ENCODE peak calls at places on chromosome 14, in nine cellular contexts. One of them, this sample, is unnamed.
A peak's percentile ranks its signal among the peaks of the same experiment; 100 is the strongest.

GRCh38 chr14:104202259-104203070 is 64.1 kb downstream of the KIF26A start:
- DNase-seq in right atrium auricular region: no peak
- DNase-seq in cardiac muscle cell: no peak
- DNase-seq in ascending aorta: no peak
- DNase-seq in IMR-90: no peak
- DNase-seq in aorta: no peak
- DNase-seq in CD8-positive, alpha-beta T cell: no peak
- DNase-seq in colonic mucosa: no peak
- DNase-seq in GM23248: no peak
- DNase-seq in this sample: no peak

GRCh38 chr14:75905505-75905904 is 76.3 kb downstream of the TGFB3 start:
- DNase-seq in right atrium auricular region: peak; percentile 79
- DNase-seq in cardiac muscle cell: peak; percentile 72
- DNase-seq in ascending aorta: peak; percentile 70
- DNase-seq in IMR-90: peak; percentile 53
- DNase-seq in aorta: peak; percentile 83
- DNase-seq in CD8-positive, alpha-beta T cell: no peak
- DNase-seq in colonic mucosa: peak; percentile 42
- DNase-seq in GM23248: no peak
- DNase-seq in this sample: no peak

GRCh38 chr14:94483729-94484275 is 7.8 kb upstream of the SERPINA9 start:
- DNase-seq in right atrium auricular region: no peak
- DNase-seq in cardiac muscle cell: no peak
- DNase-seq in ascending aorta: no peak
- DNase-seq in IMR-90: peak; percentile 56
- DNase-seq in aorta: no peak
- DNase-seq in CD8-positive, alpha-beta T cell: no peak
- DNase-seq in colonic mucosa: no peak
- DNase-seq in GM23248: peak; percentile 62
- DNase-seq in this sample: no peak

GRCh38 chr14:50230601-50231474 is 540 bp downstream of the SOS2 start:
- DNase-seq in right atrium auricular region: peak; percentile 66
- DNase-seq in cardiac muscle cell: peak; percentile 73
- DNase-seq in ascending aorta: peak; percentile 77
- DNase-seq in IMR-90: peak; percentile 59
- DNase-seq in aorta: peak; percentile 77
- DNase-seq in CD8-positive, alpha-beta T cell: peak; percentile 28
- DNase-seq in colonic mucosa: peak; percentile 65
- DNase-seq in GM23248: peak; percentile 74
- DNase-seq in this sample: peak; percentile 57

GRCh38 chr14:106883218-106883692 is 1356.9 kb downstream of the TMEM121 start:
- DNase-seq in right atrium auricular region: no peak
- DNase-seq in cardiac muscle cell: no peak
- DNase-seq in ascending aorta: peak; percentile 71
- DNase-seq in IMR-90: no peak
- DNase-seq in aorta: peak; percentile 53
- DNase-seq in CD8-positive, alpha-beta T cell: no peak
- DNase-seq in colonic mucosa: no peak
- DNase-seq in GM23248: peak; percentile 43
- DNase-seq in this sample: peak; percentile 41

GRCh38 chr14:55277972-55278740 is 6.9 kb downstream of the FBXO34 start:
- DNase-seq in right atrium auricular region: no peak
- DNase-seq in cardiac muscle cell: no peak
- DNase-seq in ascending aorta: no peak
- DNase-seq in IMR-90: no peak
- DNase-seq in aorta: no peak
- DNase-seq in CD8-positive, alpha-beta T cell: no peak
- DNase-seq in colonic mucosa: no peak
- DNase-seq in GM23248: no peak
- DNase-seq in this sample: no peak

GRCh38 chr14:50397461-50398196 is 948 bp upstream of the CDKL1 start:
- DNase-seq in right atrium auricular region: no peak
- DNase-seq in cardiac muscle cell: no peak
- DNase-seq in ascending aorta: peak; percentile 64
- DNase-seq in IMR-90: no peak
- DNase-seq in aorta: no peak
- DNase-seq in CD8-positive, alpha-beta T cell: no peak
- DNase-seq in colonic mucosa: peak; percentile 54
- DNase-seq in GM23248: peak; percentile 63
- DNase-seq in this sample: no peak

GRCh38 chr14:23829736-23830474 is 123.7 kb upstream of the DHRS4 start:
- DNase-seq in right atrium auricular region: no peak
- DNase-seq in cardiac muscle cell: no peak
- DNase-seq in ascending aorta: no peak
- DNase-seq in IMR-90: peak; percentile 82
- DNase-seq in aorta: peak; percentile 59
- DNase-seq in CD8-positive, alpha-beta T cell: no peak
- DNase-seq in colonic mucosa: peak; percentile 66
- DNase-seq in GM23248: peak; percentile 96
- DNase-seq in this sample: no peak

GRCh38 chr14:52694761-52695480 is 437 bp downstream of the ERO1A start:
- DNase-seq in right atrium auricular region: no peak
- DNase-seq in cardiac muscle cell: peak; percentile 45
- DNase-seq in ascending aorta: peak; percentile 69
- DNase-seq in IMR-90: peak; percentile 49
- DNase-seq in aorta: peak; percentile 62
- DNase-seq in CD8-positive, alpha-beta T cell: peak; percentile 66
- DNase-seq in colonic mucosa: peak; percentile 57
- DNase-seq in GM23248: peak; percentile 72
- DNase-seq in this sample: peak; percentile 65

GRCh38 chr14:78319826-78320635 is 149.9 kb downstream of the NRXN3 start:
- DNase-seq in right atrium auricular region: no peak
- DNase-seq in cardiac muscle cell: peak; percentile 2
- DNase-seq in ascending aorta: no peak
- DNase-seq in IMR-90: no peak
- DNase-seq in aorta: no peak
- DNase-seq in CD8-positive, alpha-beta T cell: no peak
- DNase-seq in colonic mucosa: no peak
- DNase-seq in GM23248: no peak
- DNase-seq in this sample: no peak

GRCh38 chr14:91414475-91415342 is 2.9 kb downstream of the CCDC88C start:
- DNase-seq in right atrium auricular region: no peak
- DNase-seq in cardiac muscle cell: no peak
- DNase-seq in ascending aorta: peak; percentile 43
- DNase-seq in IMR-90: no peak
- DNase-seq in aorta: no peak
- DNase-seq in CD8-positive, alpha-beta T cell: no peak
- DNase-seq in colonic mucosa: no peak
- DNase-seq in GM23248: no peak
- DNase-seq in this sample: no peak
- H3K4me3 ChIP-seq in right atrium auricular region: no peak overlapping the region
- H3K4me3 ChIP-seq in cardiac muscle cell: no peak overlapping the region
- H3K4me3 ChIP-seq in ascending aorta: no peak overlapping the region
- H3K4me3 ChIP-seq in IMR-90: no peak overlapping the region
- H3K4me3 ChIP-seq in aorta: no peak overlapping the region
- H3K4me3 ChIP-seq in CD8-positive, alpha-beta T cell: peak overlapping the region; percentile 77
- H3K4me3 ChIP-seq in colonic mucosa: peak overlapping the region; percentile 6
- H3K4me3 ChIP-seq in GM23248: no peak overlapping the region
- H3K4me3 ChIP-seq in this sample: peak overlapping the region; percentile 75

GRCh38 chr14:98608071-98609060 is 663.6 kb downstream of the BCL11B start:
- DNase-seq in right atrium auricular region: no peak
- DNase-seq in cardiac muscle cell: no peak
- DNase-seq in ascending aorta: no peak
- DNase-seq in IMR-90: no peak
- DNase-seq in aorta: no peak
- DNase-seq in CD8-positive, alpha-beta T cell: no peak
- DNase-seq in colonic mucosa: no peak
- DNase-seq in GM23248: no peak
- DNase-seq in this sample: no peak

GRCh38 chr14:98606816-98607215 is 665.2 kb downstream of the BCL11B start:
- DNase-seq in right atrium auricular region: no peak
- DNase-seq in cardiac muscle cell: no peak
- DNase-seq in ascending aorta: no peak
- DNase-seq in IMR-90: no peak
- DNase-seq in aorta: no peak
- DNase-seq in CD8-positive, alpha-beta T cell: no peak
- DNase-seq in colonic mucosa: no peak
- DNase-seq in GM23248: no peak
- DNase-seq in this sample: no peak

GRCh38 chr14:98607341-98607910 is 664.6 kb downstream of the BCL11B start:
- DNase-seq in right atrium auricular region: no peak
- DNase-seq in cardiac muscle cell: no peak
- DNase-seq in ascending aorta: no peak
- DNase-seq in IMR-90: no peak
- DNase-seq in aorta: no peak
- DNase-seq in CD8-positive, alpha-beta T cell: no peak
- DNase-seq in colonic mucosa: no peak
- DNase-seq in GM23248: no peak
- DNase-seq in this sample: no peak

GRCh38 chr14:98605043-98605442 is 667.0 kb downstream of the BCL11B start:
- DNase-seq in right atrium auricular region: no peak
- DNase-seq in cardiac muscle cell: no peak
- DNase-seq in ascending aorta: no peak
- DNase-seq in IMR-90: no peak
- DNase-seq in aorta: no peak
- DNase-seq in CD8-positive, alpha-beta T cell: no peak
- DNase-seq in colonic mucosa: no peak
- DNase-seq in GM23248: no peak
- DNase-seq in this sample: no peak

DNA sequence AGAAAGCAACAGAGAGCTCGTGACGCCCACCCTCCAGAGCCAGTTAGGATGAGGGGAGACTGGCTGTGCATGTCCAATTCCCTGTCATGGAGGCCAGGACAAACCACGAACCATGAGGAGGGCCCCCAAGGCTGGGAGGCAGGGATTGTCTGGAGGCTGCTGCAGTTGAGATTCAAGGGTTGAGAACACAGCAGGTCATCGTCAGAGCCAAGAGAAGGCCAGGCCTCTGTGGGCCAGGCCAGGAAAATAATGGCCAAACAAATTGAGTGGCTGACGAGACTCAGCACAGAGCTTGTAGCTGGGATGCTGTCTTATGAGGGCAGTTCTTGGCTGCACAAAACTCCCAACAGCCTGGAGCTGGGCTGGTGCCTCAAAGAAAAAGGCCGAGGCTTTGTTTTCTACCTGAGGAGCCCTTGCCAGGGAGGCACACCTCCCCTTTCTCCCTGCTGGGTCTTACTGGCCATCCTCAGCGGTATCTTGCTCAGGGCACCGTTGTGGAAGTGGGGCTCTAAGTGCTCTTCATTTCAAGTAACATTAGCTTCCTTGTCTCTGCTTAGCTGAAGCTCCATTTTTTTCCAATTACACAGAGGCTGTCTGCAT is 665.9 kb downstream of the BCL11B start:
- DNase-seq in right atrium auricular region: no peak
- DNase-seq in cardiac muscle cell: no peak
- DNase-seq in ascending aorta: no peak
- DNase-seq in IMR-90: no peak
- DNase-seq in aorta: no peak
- DNase-seq in CD8-positive, alpha-beta T cell: no peak
- DNase-seq in colonic mucosa: no peak
- DNase-seq in GM23248: no peak
- DNase-seq in this sample: no peak
- H3K27ac ChIP-seq in right atrium auricular region: no peak overlapping the region
- H3K27ac ChIP-seq in cardiac muscle cell: no peak overlapping the region
- H3K27ac ChIP-seq in ascending aorta: no peak overlapping the region
- H3K27ac ChIP-seq in IMR-90: no peak overlapping the region
- H3K27ac ChIP-seq in aorta: no peak overlapping the region
- H3K27ac ChIP-seq in CD8-positive, alpha-beta T cell: no peak overlapping the region
- H3K27ac ChIP-seq in colonic mucosa: no peak overlapping the region
- H3K27ac ChIP-seq in GM23248: no peak overlapping the region
- H3K27ac ChIP-seq in this sample: no peak overlapping the region

GRCh38 chr14:51431033-51431709 is 191.1 kb downstream of the TMX1 start:
- DNase-seq in right atrium auricular region: no peak
- DNase-seq in cardiac muscle cell: no peak
- DNase-seq in ascending aorta: no peak
- DNase-seq in IMR-90: no peak
- DNase-seq in aorta: no peak
- DNase-seq in CD8-positive, alpha-beta T cell: no peak
- DNase-seq in colonic mucosa: no peak
- DNase-seq in GM23248: peak; percentile 9
- DNase-seq in this sample: no peak

GRCh38 chr14:51428981-51429380 is 188.9 kb downstream of the TMX1 start:
- DNase-seq in right atrium auricular region: no peak
- DNase-seq in cardiac muscle cell: no peak
- DNase-seq in ascending aorta: no peak
- DNase-seq in IMR-90: no peak
- DNase-seq in aorta: no peak
- DNase-seq in CD8-positive, alpha-beta T cell: no peak
- DNase-seq in colonic mucosa: no peak
- DNase-seq in GM23248: no peak
- DNase-seq in this sample: no peak

GRCh38 chr14:51430600-51430999 is 190.6 kb downstream of the TMX1 start:
- DNase-seq in right atrium auricular region: no peak
- DNase-seq in cardiac muscle cell: no peak
- DNase-seq in ascending aorta: no peak
- DNase-seq in IMR-90: no peak
- DNase-seq in aorta: no peak
- DNase-seq in CD8-positive, alpha-beta T cell: no peak
- DNase-seq in colonic mucosa: no peak
- DNase-seq in GM23248: peak; percentile 15
- DNase-seq in this sample: no peak

GRCh38 chr14:51431741-51432140 is 191.7 kb downstream of the TMX1 start:
- DNase-seq in right atrium auricular region: no peak
- DNase-seq in cardiac muscle cell: no peak
- DNase-seq in ascending aorta: no peak
- DNase-seq in IMR-90: no peak
- DNase-seq in aorta: no peak
- DNase-seq in CD8-positive, alpha-beta T cell: no peak
- DNase-seq in colonic mucosa: no peak
- DNase-seq in GM23248: no peak
- DNase-seq in this sample: no peak

GRCh38 chr14:51430079-51430478 is 190.0 kb downstream of the TMX1 start:
- DNase-seq in right atrium auricular region: no peak
- DNase-seq in cardiac muscle cell: no peak
- DNase-seq in ascending aorta: no peak
- DNase-seq in IMR-90: no peak
- DNase-seq in aorta: no peak
- DNase-seq in CD8-positive, alpha-beta T cell: no peak
- DNase-seq in colonic mucosa: no peak
- DNase-seq in GM23248: peak; percentile 8
- DNase-seq in this sample: no peak
- H3K4me3 ChIP-seq in right atrium auricular region: no peak overlapping the region
- H3K4me3 ChIP-seq in cardiac muscle cell: no peak overlapping the region
- H3K4me3 ChIP-seq in ascending aorta: no peak overlapping the region
- H3K4me3 ChIP-seq in IMR-90: no peak overlapping the region
- H3K4me3 ChIP-seq in aorta: no peak overlapping the region
- H3K4me3 ChIP-seq in CD8-positive, alpha-beta T cell: no peak overlapping the region
- H3K4me3 ChIP-seq in colonic mucosa: no peak overlapping the region
- H3K4me3 ChIP-seq in GM23248: peak overlapping the region; percentile 24
- H3K4me3 ChIP-seq in this sample: no peak overlapping the region

GRCh38 chr14:61565836-61566536 is 129.3 kb upstream of the HIF1A start:
- DNase-seq in right atrium auricular region: no peak
- DNase-seq in cardiac muscle cell: no peak
- DNase-seq in ascending aorta: no peak
- DNase-seq in IMR-90: peak; percentile 97
- DNase-seq in aorta: no peak
- DNase-seq in CD8-positive, alpha-beta T cell: no peak
- DNase-seq in colonic mucosa: no peak
- DNase-seq in GM23248: peak; percentile 91
- DNase-seq in this sample: no peak
- H3K27ac ChIP-seq in right atrium auricular region: peak overlapping the region; percentile 31
- H3K27ac ChIP-seq in cardiac muscle cell: no peak overlapping the region
- H3K27ac ChIP-seq in ascending aorta: no peak overlapping the region
- H3K27ac ChIP-seq in IMR-90: peak overlapping the region; percentile 96
- H3K27ac ChIP-seq in aorta: no peak overlapping the region
- H3K27ac ChIP-seq in CD8-positive, alpha-beta T cell: no peak overlapping the region
- H3K27ac ChIP-seq in colonic mucosa: peak overlapping the region; percentile 9
- H3K27ac ChIP-seq in GM23248: peak overlapping the region; percentile 99
- H3K27ac ChIP-seq in this sample: no peak overlapping the region

DNA sequence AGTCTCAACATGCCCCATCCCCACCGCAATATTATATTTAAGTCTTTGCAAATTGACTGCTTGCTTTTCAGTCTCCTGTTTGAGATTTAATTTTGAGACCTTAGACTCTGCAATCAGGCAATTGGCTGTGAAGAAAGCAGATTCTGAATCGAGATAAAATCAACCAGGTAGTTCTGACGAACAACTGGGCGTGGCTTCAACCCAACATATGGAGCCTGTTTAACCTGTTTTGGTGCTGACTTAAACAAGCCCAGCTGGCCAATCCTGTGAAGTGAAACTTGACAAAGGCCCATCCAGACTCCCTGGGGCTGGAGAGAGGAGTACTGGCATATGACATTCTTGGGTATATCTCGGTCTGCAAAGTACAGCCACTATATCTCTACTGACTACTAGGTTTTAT is 9.8 kb upstream of the CIPC start:
- DNase-seq in right atrium auricular region: no peak
- DNase-seq in cardiac muscle cell: no peak
- DNase-seq in ascending aorta: peak; percentile 50
- DNase-seq in IMR-90: no peak
- DNase-seq in aorta: no peak
- DNase-seq in CD8-positive, alpha-beta T cell: peak; percentile 21
- DNase-seq in colonic mucosa: peak; percentile 91
- DNase-seq in GM23248: no peak
- DNase-seq in this sample: no peak
- H3K4me3 ChIP-seq in right atrium auricular region: no peak overlapping the region
- H3K4me3 ChIP-seq in cardiac muscle cell: no peak overlapping the region
- H3K4me3 ChIP-seq in ascending aorta: no peak overlapping the region
- H3K4me3 ChIP-seq in IMR-90: no peak overlapping the region
- H3K4me3 ChIP-seq in aorta: no peak overlapping the region
- H3K4me3 ChIP-seq in CD8-positive, alpha-beta T cell: no peak overlapping the region
- H3K4me3 ChIP-seq in colonic mucosa: no peak overlapping the region
- H3K4me3 ChIP-seq in GM23248: no peak overlapping the region
- H3K4me3 ChIP-seq in this sample: no peak overlapping the region